ENCODE peak calls at places on chromosomes 11 and 22, in four cellular contexts. J is left lung, Q is activated T-cell treated with anti-CD3 and anti-CD28 coated beads for 1 hour, V is kidney tubule cell. M is an unnamed sample.

GRCh38 chr22:37741312-37741795 is 44.5 kb downstream of the TRIOBP start:
- DNase-seq in J (no peak), Q (no peak), V (peak; percentile 44), M (no peak)

GRCh38 chr11:5043385-5043784 is 2.9 kb upstream of the OR52J3 start:
- DNase-seq in J (no peak), Q (no peak), V (peak; percentile 27), M (no peak)

GRCh38 chr11:116788534-116788933 is 711 bp upstream of the ZPR1 start:
- DNase-seq in J (no peak), Q (no peak), V (no peak), M (no peak)

GRCh38 chr11:34134765-34135164 is 29.3 kb downstream of the NAT10 start:
- DNase-seq in J (no peak), Q (no peak), V (no peak), M (no peak)

GRCh38 chr11:22432331-22433065 is 94.3 kb downstream of the SLC17A6 start:
- DNase-seq in J (peak; percentile 55), Q (no peak), V (peak; percentile 1), M (no peak)

GRCh38 chr11:1837171-1838076 is 1.4 kb upstream of the TNNI2 start:
- DNase-seq in J (peak; percentile 89), Q (peak; percentile 74), V (peak; percentile 37), M (peak; percentile 89)

GRCh38 chr11:908273-908672 is 2.3 kb downstream of the CHID1 start:
- DNase-seq in J (no peak), Q (no peak), V (no peak), M (no peak)

GRCh38 chr11:74559934-74560309 is 32.5 kb upstream of the POLD3 start:
- DNase-seq in J (no peak), Q (no peak), V (peak; percentile 71), M (no peak)

GRCh38 chr11:3160252-3161031 is 4.7 kb downstream of the OSBPL5 start:
- DNase-seq in J (peak; percentile 92), Q (no peak), V (peak; percentile 79), M (no peak)

GRCh38 chr22:37254867-37255233 is 10.8 kb upstream of the RAC2 start:
- DNase-seq in J (no peak), Q (no peak), V (no peak), M (no peak)

GRCh38 chr11:43845816-43846215 is 34.8 kb upstream of the ALKBH3 start:
- DNase-seq in J (no peak), Q (no peak), V (no peak), M (no peak)

GRCh38 chr22:24410110-24410856 is 17.1 kb upstream of the ADORA2A start:
- DNase-seq in J (no peak), Q (no peak), V (peak; percentile 33), M (no peak)

GRCh38 chr22:26599505-26599904 is 9.6 kb upstream of the TPST2 start:
- DNase-seq in J (no peak), Q (no peak), V (no peak), M (no peak)

GRCh38 chr11:9687736-9688494 is 24.0 kb downstream of the SWAP70 start:
- DNase-seq in J (no peak), Q (no peak), V (no peak), M (no peak)

GRCh38 chr11:102846292-102846691 is 2.9 kb upstream of the MMP3 start:
- DNase-seq in J (no peak), Q (no peak), V (no peak), M (no peak)

GRCh38 chr11:66421492-66422205 is 814 bp downstream of the NPAS4 start:
- DNase-seq in J (peak; percentile 89), Q (peak; percentile 83), V (peak; percentile 82), M (peak; percentile 98)

GRCh38 chr11:130873766-130874165 is 42.5 kb downstream of the SNX19 start:
- DNase-seq in J (no peak), Q (no peak), V (peak; percentile 80), M (no peak)

GRCh38 chr22:28873183-28873964 is 10.0 kb upstream of the ZNRF3 start:
- DNase-seq in J (no peak), Q (no peak), V (no peak), M (no peak)